ENCODE peak calls at places on chromosomes 12 and 14, in four cellular contexts. K is dorsolateral prefrontal cortex, H is A549, I is psoas muscle. T is an unnamed sample.

GRCh38 chr14:68972507-68973272 is 6.4 kb downstream of the ACTN1 start:
- DNase-seq in H (no peak), K (no peak), I (no peak), T (no peak)

GRCh38 chr14:71632440-71632946 is 299.7 kb upstream of the RGS6 start:
- DNase-seq in I (no peak), K (no peak), H (no peak), T (no peak)

GRCh38 chr12:21775130-21775920 is 819 bp upstream of the KCNJ8 start:
- DNase-seq in I (no peak), K (no peak), H (no peak), T (no peak)

GRCh38 chr12:1839464-1839863 is 19.1 kb downstream of the LRTM2 start:
- DNase-seq in H (no peak), I (no peak), K (no peak), T (no peak)

GRCh38 chr12:122202017-122202416 is 1.5 kb upstream of the B3GNT4 start:
- DNase-seq in K (no peak), I (no peak), H (no peak), T (no peak)

GRCh38 chr12:42810006-42810405 is 220.5 kb upstream of the PRICKLE1 start:
- DNase-seq in K (no peak), H (no peak), I (no peak), T (no peak)

GRCh38 chr14:105107781-105108515 is 42.7 kb upstream of the GPR132 start:
- DNase-seq in I (no peak), H (no peak), K (no peak), T (no peak)

GRCh38 chr12:109760031-109760929 is 46.7 kb downstream of the FAM222A start:
- DNase-seq in I (no peak), K (peak; percentile 18), H (no peak), T (peak; percentile 10)

GRCh38 chr12:64760808-64761573 is 1.8 kb upstream of the GNS start:
- DNase-seq in H (no peak), K (no peak), I (no peak), T (no peak)

GRCh38 chr14:53054457-53054856 is 98.7 kb downstream of the DDHD1 start:
- DNase-seq in K (no peak), I (no peak), H (no peak), T (no peak)

GRCh38 chr12:105507311-105508035 is 177.0 kb downstream of the C12orf75 start:
- DNase-seq in K (no peak), I (no peak), H (no peak), T (no peak)

DNA sequence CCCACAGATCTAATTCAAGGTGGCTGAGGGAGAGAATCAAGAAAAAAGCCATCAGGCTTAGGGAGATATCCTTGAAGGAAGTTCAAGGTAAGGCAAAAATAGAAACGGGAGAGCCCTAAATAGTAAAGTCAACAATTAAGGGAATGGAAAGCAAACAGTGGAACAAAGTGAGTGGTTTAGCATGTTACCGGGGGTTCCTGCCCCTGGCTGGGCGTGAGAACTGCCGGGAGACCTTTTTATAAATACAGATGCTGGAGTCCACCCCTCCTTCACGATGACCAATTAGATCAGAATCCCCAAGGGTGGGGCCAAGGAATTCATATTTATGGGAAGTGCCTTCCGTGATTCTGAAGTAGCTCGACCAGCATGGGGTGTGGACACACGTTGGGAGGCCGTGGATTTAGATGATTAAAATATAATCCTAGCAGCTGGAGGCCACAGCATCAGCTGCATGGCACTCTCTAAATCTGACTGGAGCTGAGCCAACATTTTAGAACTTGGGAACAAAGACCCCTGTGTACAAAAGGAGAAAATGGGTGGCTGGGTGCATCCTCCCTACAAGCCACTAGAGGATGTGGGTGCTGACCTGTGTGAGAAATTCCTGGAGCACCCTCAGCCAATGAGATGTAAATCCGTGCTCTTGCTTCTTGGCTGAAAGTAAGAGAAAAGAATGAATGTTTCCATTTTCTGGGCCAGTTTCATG is 87.8 kb downstream of the SRRM4 start:
- DNase-seq in K (no peak), I (no peak), H (no peak), T (no peak)
- TF ChIP-seq CTCF in K (no peak), I (no peak), H (no peak), T (no peak)

DNA sequence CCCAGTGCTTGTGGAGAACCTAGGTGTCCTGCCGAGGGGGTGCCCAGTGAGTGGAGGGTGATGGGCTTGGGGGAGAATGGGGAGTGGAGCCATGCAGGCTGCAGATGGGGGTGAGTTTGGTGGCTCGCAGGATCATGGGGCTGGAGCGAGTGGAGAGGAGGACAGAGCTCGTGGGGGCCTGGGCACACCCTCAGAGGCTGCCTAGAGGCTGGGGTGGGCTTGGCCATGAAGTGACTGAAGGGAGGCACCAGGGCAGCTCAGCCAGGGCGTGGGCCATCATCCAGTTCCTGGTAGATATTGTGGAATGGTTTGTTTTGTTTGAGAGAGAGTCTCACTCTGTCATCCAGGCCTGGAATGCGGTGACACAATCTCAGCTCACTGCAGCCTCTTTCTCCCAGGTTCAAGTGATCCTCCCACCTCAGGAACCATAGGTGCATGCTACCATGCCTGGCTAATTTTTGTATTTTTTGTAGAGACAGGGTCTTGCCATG is 43.4 kb upstream of the AMN start:
- DNase-seq in K (no peak), I (no peak), H (no peak), T (no peak)
- TF ChIP-seq CTCF in K (no peak), I (no peak), H (no peak), T (no peak)

GRCh38 chr12:93990832-93991748 is 157.3 kb upstream of the PLXNC1 start:
- DNase-seq in K (no peak), H (no peak), I (peak; percentile 50), T (no peak)
- TF ChIP-seq CTCF in K (peak; percentile 63), H (no peak), I (peak; percentile 48), T (no peak)

DNA sequence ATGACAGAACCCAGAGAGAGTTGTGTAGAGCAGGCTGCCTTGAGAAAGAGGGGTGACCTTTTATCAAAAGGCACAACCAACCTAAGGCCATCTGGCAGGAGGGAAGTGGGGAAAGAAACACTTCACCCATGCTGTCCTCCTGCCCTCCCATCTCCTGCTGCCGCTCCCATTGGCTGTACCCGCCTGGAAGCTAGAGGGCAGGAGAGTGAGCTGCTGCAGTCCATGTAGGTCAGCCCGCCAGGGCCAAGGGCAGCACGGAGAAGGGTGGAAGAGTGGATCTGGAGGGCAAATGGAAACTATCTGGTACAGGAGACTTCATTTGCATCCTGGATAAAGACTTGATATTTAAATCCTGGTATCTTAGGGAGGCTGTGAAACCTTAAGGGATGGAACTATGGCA is 11.5 kb upstream of the CABP1 start:
- DNase-seq in K (no peak), I (no peak), H (peak; percentile 28), T (no peak)
- TF ChIP-seq CTCF in K (no peak), I (no peak), H (no peak), T (no peak)

GRCh38 chr14:48243900-48244299 is 568.5 kb upstream of the MDGA2 start:
- DNase-seq in I (no peak), H (no peak), K (no peak), T (no peak)
- TF ChIP-seq CTCF in I (no peak), H (no peak), K (no peak), T (no peak)

GRCh38 chr12:103161582-103161981 is 204.1 kb downstream of the ASCL1 start:
- DNase-seq in K (no peak), H (no peak), I (no peak), T (no peak)

GRCh38 chr12:103172447-103173112 is 215.1 kb downstream of the ASCL1 start:
- DNase-seq in H (no peak), K (no peak), I (no peak), T (no peak)

GRCh38 chr12:103166949-103167348 is 209.5 kb downstream of the ASCL1 start:
- DNase-seq in H (no peak), K (no peak), I (no peak), T (no peak)
- TF ChIP-seq CTCF in H (no peak), K (no peak), I (no peak), T (no peak)

DNA sequence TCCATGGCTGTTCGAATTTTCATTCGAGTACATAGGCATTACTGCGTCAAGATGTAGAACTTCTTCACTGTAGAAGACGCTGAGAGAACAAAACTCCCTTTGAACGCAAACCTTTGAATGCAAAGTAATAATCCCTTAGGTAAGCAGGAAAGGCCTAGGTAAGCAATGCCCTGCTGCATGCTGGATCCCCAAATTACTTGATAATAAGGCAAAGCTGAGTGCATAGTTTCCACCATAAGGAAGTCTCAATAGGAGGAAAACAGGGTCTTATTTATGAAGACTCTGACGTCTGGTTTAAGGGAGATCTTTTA is 10.0 kb upstream of the RTRAF start:
- DNase-seq in K (no peak), H (no peak), I (no peak), T (no peak)
- TF ChIP-seq CTCF in K (no peak), H (peak; percentile 1), I (no peak), T (no peak)

DNA sequence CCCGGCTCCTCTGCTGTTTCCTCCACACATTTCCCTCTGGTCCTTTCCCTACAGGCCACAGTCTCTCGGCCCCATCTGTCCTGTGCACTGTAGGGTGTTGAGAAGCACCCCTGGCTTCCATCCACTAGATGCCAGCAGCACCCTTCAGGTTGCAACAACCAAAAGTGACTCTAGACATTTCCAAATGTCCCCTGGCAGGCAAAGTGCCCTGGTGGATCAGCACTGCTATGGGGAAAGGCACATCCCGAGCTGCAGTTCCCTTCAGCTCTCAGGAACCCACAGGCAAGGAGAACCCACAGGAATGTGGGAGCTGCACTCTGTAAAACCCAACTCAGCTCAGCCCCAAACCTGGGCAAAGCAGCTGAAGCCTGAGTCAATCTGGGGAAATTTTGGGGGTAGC is 77.0 kb downstream of the RBM19 start:
- DNase-seq in I (no peak), K (no peak), H (no peak), T (no peak)
- TF ChIP-seq CTCF in I (no peak), K (no peak), H (no peak), T (no peak)